ENCODE peak calls at places on chromosomes 4 and X, in ten cellular contexts. N is HFF-Myc; E is CD8-positive, alpha-beta T cell; D is hepatocyte; V is ACHN; C is GM23248; J is foreskin keratinocyte; Q is activated CD8-positive, alpha-beta memory T cell treated with anti-CD3 and anti-CD28 coated beads, Interleukin-2, amount 50 U/mL, for 4 hours; R is PC-3; X is DMS79 treated with DMSO at 0.1 percent for 48 hours. O is an unnamed sample.

GRCh38 chr4:65461781-65462180 is 208.5 kb downstream of the EPHA5 start:
- DNase-seq in J (no peak), N (no peak), D (no peak), X (no peak), V (no peak), R (peak), E (no peak), Q (no peak), C (no peak), O (no peak)

GRCh38 chrX:29662101-29662500 is 553.3 kb upstream of the MAGEB2 start:
- DNase-seq in C (peak), E (no peak), D (peak), V (peak), X (no peak), J (peak), N (peak), Q (no peak), R (peak), O (no peak)

GRCh38 chrX:144275826-144276225 is 392.0 kb downstream of the UBE2NL start:
- DNase-seq in E (no peak), X (no peak), R (no peak), J (no peak), Q (no peak), D (no peak), N (no peak), C (no peak), V (no peak), O (no peak)

GRCh38 chr4:13984996-13985780 is 357.7 kb upstream of the BOD1L1 start:
- DNase-seq in D (no peak), R (no peak), Q (no peak), E (no peak), N (no peak), J (no peak), V (no peak), C (peak), X (no peak), O (no peak)

GRCh38 chr4:761739-762138 is 56.1 kb downstream of the PCGF3 start:
- DNase-seq in V (no peak), X (no peak), J (no peak), D (no peak), N (no peak), C (no peak), E (no peak), Q (no peak), R (no peak), O (no peak)

GRCh38 chr4:138736362-138736761 is 279.2 kb upstream of the NOCT start:
- DNase-seq in R (peak), J (no peak), X (no peak), N (no peak), Q (no peak), C (peak), E (no peak), D (no peak), V (peak), O (no peak)

GRCh38 chr4:36316544-36317082 is 35.2 kb downstream of the DTHD1 start:
- DNase-seq in C (no peak), Q (no peak), R (peak), X (no peak), J (peak), N (no peak), E (no peak), D (no peak), V (peak), O (no peak)

GRCh38 chrX:110397353-110397752 is 38.7 kb downstream of the RTL9 start:
- DNase-seq in J (no peak), Q (no peak), D (no peak), E (no peak), R (peak), X (no peak), V (no peak), C (peak), N (no peak), O (no peak)

GRCh38 chr4:13546855-13547562 is 2.7 kb upstream of the NKX3-2 start:
- DNase-seq in V (no peak), D (peak), J (no peak), X (peak), E (no peak), N (no peak), R (no peak), C (no peak), Q (no peak), O (no peak)

GRCh38 chr4:7861440-7861881 is 78.2 kb downstream of the AFAP1 start:
- DNase-seq in C (peak), V (peak), J (no peak), X (no peak), R (peak), Q (no peak), D (no peak), N (peak), E (no peak), O (no peak)

O was measured in Peyer's patch.